ENCODE peak calls at places on chromosomes 13 and 19, in five cellular contexts. U is heart left ventricle, F is GM12865, S is activated B cell treated with CpG ODN at 0.5 μM for 24 hours, N is lung. X is an unnamed sample.

GRCh38 chr13:75960538-75960994 is 324.4 kb downstream of the LMO7 start:
- DNase-seq in U (no peak), F (peak), S (no peak), N (no peak), X (no peak)

GRCh38 chr13:97851269-97851668 is 102.2 kb upstream of the IPO5 start:
- DNase-seq in U (no peak), F (no peak), S (no peak), N (no peak), X (no peak)

GRCh38 chr13:48486836-48487235 is 46.0 kb downstream of the RCBTB2 start:
- DNase-seq in U (no peak), F (no peak), S (no peak), N (no peak), X (no peak)

GRCh38 chr13:114048463-114048862 is 74.6 kb upstream of the C13orf46 start:
- DNase-seq in U (peak), F (no peak), S (no peak), N (no peak), X (no peak)

GRCh38 chr13:110312669-110313031 is 5.6 kb downstream of the COL4A2 start:
- DNase-seq in U (no peak), F (no peak), S (no peak), N (no peak), X (no peak)

GRCh38 chr13:33937373-33938087 is 119.6 kb downstream of the RFC3 start:
- DNase-seq in U (no peak), F (no peak), S (no peak), N (no peak), X (no peak)

GRCh38 chr13:57992416-57992815 is 360.9 kb downstream of the PCDH17 start:
- DNase-seq in U (no peak), F (no peak), S (no peak), N (no peak), X (no peak)

GRCh38 chr13:113922412-113923118 is 51.3 kb downstream of the C13orf46 start:
- DNase-seq in U (no peak), F (no peak), S (no peak), N (no peak), X (peak)

GRCh38 chr19:49212302-49212701 is 54.7 kb downstream of the TRPM4 start:
- DNase-seq in U (peak), F (no peak), S (no peak), N (no peak), X (no peak)

GRCh38 chr19:33048806-33049676 is 15.6 kb downstream of the RHPN2 start:
- DNase-seq in U (no peak), F (no peak), S (no peak), N (no peak), X (no peak)

GRCh38 chr13:103815619-103816018 is 749.4 kb upstream of the SLC10A2 start:
- DNase-seq in U (no peak), F (no peak), S (no peak), N (no peak), X (no peak)

GRCh38 chr19:3977242-3978143 is 6.6 kb upstream of the DAPK3 start:
- DNase-seq in U (no peak), F (no peak), S (no peak), N (no peak), X (no peak)

GRCh38 chr19:7852851-7853759 is 21.1 kb downstream of the PRR36 start:
- DNase-seq in U (peak), F (peak), S (peak), N (peak), X (peak)

GRCh38 chr13:40983269-40983668 is 35.8 kb downstream of the ELF1 start:
- DNase-seq in U (no peak), F (no peak), S (no peak), N (no peak), X (no peak)

GRCh38 chr13:89568276-89568675 is 1779.2 kb upstream of the MIR17HG start:
- DNase-seq in U (no peak), F (no peak), S (no peak), N (no peak), X (no peak)

GRCh38 chr13:80469841-80470378 is 129.0 kb upstream of the SPRY2 start:
- DNase-seq in U (peak), F (no peak), S (no peak), N (peak), X (no peak)

GRCh38 chr13:76965759-76966421 is 17.6 kb downstream of the ACOD1 start:
- DNase-seq in U (peak), F (no peak), S (no peak), N (no peak), X (no peak)

GRCh38 chr19:42369433-42370067 is 20.5 kb downstream of the CNFN start:
- DNase-seq in U (no peak), F (no peak), S (no peak), N (no peak), X (no peak)

GRCh38 chr13:37716395-37716794 is 117.8 kb upstream of the POSTN start:
- DNase-seq in U (no peak), F (no peak), S (no peak), N (no peak), X (no peak)

GRCh38 chr19:50850738-50851137 is 4.0 kb upstream of the KLK3 start:
- DNase-seq in U (no peak), F (no peak), S (no peak), N (no peak), X (no peak)

DNA sequence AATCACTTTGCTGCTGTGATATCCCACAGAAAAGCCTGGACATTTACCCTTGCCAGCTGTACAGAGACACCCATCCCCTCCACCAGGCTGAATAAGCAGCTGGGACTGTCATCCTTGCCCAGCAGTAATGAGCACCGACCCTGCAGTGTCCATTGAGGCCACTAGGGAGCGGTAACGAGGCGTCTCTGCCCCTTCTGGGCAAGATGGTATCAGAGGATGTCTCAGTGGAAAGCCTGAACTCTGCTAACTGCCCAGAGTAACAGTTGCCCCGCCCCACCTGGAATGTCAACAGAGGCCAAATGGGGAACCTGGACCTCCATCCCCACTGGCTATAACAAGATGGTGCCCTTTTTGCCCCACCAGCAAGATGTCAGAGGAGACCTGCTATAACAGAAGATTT is 22.8 kb upstream of the CEACAM20 start:
- DNase-seq in U (no peak), F (peak), S (no peak), N (peak), X (no peak)
- TF ChIP-seq CTCF in U (no peak), F (peak), S (no peak), N (no peak), X (peak)

DNA sequence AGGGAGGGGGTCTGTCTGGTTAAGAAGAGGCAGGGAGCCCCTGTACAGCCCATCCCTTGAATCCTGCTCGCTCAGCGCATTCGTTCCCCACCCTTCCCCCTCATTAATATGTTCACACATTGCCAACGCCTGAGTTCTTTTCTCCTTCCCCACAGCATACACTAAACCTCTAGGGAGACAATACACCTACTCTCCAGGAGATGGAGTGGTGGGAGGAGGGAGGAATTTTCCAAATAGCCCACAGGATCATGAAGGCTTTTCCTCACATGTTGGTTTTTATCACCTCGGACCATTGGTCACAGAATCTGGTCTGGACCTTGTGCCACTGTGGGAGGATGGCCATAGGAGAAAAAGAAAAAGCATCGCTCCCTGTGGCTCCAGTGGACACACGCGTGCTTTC is 294.9 kb downstream of the SHISA2 start:
- DNase-seq in U (no peak), F (no peak), S (no peak), N (no peak), X (no peak)
- TF ChIP-seq CTCF in U (no peak), F (no peak), S (no peak), N (no peak), X (no peak)

GRCh38 chr19:38318595-38319142 is 976 bp upstream of the KCNK6 start:
- DNase-seq in U (peak), F (no peak), S (no peak), N (no peak), X (no peak)

GRCh38 chr19:38316477-38317067 is 825 bp upstream of the YIF1B start:
- DNase-seq in U (no peak), F (no peak), S (no peak), N (no peak), X (no peak)

GRCh38 chr19:38319421-38320258 is at the start of gene KCNK6:
- DNase-seq in U (peak), F (peak), S (peak), N (no peak), X (peak)

GRCh38 chr19:38317104-38317612 is 1.4 kb upstream of the YIF1B start:
- DNase-seq in U (no peak), F (peak), S (no peak), N (no peak), X (no peak)

DNA sequence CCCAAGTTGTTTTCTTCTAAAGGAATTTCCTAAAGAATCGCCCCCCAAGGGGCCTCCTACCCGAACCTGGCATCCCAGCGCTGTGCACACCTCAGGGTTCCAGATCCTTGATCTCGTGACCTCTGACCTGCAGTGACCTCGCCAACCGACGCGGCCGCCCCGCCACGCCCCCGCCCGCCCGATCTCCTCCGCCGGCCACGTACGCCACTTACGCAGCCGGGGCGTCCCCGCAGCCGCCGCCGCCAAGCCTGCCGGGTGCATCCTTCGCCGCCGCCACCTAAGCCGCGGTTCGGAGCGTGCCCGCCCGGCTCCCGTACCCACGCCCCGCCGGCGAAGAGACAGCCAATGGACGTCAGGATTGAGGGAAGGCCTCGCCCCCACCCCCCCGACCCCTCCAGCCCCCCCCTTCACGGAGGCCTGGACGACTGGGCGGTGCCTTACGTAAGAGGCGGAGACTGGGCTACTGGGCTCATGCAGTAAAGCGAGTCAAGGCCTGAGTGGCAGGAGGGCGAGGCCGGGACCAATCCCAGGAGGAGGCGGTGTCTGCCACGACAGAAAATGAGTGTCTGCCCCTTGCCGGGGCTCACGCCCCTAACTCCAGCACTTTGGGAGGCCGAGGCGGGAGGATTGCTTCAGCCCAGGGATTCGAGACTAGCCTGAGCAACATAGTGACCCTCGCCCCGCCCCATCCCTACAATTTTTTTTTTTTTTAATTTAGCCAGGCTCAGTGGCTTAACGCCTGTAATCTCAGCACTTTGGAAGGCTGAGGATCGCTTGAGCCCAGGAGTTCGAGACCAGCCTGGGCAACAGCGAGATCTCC is at the start of gene YIF1B:
- DNase-seq in U (peak), F (peak), S (peak), N (peak), X (peak)
- TF ChIP-seq CTCF in U (no peak), F (no peak), S (no peak), N (no peak), X (no peak)

DNA sequence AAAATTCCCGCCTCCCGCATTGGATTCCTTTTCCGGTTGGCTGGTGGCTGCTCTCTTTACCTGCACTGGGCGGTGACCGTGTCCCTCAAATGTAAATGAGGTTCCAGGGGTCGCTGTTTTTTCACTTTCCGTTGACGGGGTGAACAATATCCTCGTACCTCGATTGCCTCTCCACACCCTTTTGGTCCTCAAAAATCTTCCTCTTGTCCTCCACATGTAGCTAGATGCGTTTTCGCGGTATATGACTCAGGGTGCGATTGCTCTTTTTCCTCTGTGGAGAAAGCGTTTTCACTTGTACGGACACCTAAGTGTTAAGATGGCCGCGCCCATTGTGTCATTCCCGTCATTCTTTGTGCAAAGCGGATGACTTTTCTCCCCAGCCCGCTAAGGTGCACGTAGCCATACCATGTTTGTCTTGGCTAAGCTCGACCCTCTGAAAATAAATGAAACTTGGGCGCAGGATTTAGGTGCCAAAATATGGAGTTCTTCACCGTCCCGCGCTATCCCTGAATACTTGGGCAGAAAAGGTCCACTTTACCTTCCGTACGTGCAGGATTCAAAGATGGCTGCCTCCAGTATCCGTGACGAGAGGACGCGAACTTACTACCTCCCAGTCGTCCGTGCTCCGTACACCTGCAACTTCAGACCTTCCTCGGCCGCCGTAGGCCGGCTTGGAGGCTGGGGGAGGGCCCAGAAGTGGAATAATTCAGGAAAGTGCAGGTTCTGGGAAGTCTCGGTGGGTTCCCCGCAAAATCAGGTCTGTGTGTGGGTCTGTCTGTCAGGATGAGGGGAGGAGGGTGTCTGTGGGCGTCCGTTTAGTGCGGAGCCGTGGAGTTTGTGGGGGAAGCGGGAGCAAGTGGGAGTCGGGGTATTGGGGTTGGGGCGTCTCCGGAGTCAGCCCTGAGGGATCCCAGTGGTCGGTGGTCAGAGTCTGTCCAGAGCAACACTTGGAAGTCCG is at the start of gene ZNF613:
- DNase-seq in U (peak), F (peak), S (peak), N (peak), X (peak)
- TF ChIP-seq CTCF in U (no peak), F (peak), S (no peak), N (no peak), X (peak)

DNA sequence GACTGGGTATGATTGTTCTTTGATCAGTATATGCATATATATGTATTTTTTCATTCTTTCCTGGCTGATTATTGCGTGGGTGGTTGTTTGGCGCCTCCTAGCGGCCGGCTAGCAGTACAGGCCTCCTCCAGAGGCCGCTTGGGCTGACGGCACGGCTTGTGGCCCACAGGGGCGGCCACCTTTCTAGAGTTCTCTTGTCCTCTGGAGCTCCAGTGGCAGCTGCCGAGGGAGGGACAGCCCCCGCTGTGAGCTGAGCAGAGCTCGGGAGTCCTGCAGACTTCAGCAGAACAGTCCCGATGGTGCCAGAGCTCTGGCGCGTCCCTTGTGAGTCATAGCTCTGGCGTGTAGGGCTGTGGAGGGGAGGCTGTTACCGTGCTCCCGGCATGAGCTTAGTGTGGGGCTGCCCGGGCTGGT is 22.5 kb upstream of the ZNF429 start:
- DNase-seq in U (peak), F (peak), S (peak), N (peak), X (peak)
- TF ChIP-seq CTCF in U (peak), F (peak), S (peak), N (peak), X (peak)

DNA sequence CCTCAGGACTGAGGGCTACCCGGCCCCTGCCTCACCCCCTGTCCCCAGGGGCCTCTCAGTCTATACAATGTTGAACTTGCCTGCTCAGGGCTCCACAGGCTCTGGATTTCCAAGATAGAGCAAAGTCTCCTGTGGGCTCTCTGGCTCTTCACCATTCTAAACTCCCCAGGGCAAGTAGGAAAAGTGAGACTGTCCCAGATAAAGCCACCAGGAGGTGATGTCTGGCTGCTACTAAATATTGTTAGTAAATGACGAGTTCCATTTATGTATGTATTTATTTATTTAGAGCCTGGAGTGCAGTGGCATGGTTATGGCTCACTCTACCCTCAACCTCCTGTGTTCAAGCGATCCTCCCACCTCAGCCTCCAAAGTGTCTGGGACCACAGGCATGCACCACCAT is 73.6 kb upstream of the SIAH3 start:
- DNase-seq in U (no peak), F (no peak), S (no peak), N (no peak), X (no peak)
- TF ChIP-seq CTCF in U (no peak), F (peak), S (no peak), N (no peak), X (no peak)

GRCh38 chr19:55407625-55408319 is at the start of gene UBE2S:
- DNase-seq in U (peak), F (peak), S (peak), N (peak), X (peak)
- TF ChIP-seq CTCF in U (no peak), F (no peak), S (no peak), N (no peak), X (no peak)